ENCODE peak calls at places on chromosomes 2 and 18, in ten cellular contexts. Y is Caco-2, X is cardiac muscle cell, C is HFFc6, Z is upper lobe of left lung, J is tibial artery, W is IMR-90, K is right lobe of liver, T is lung, M is adrenal gland. H is an unnamed sample.
A peak's percentile ranks its signal among the peaks of the same experiment; 100 is the strongest.

GRCh38 chr18:26488417-26489009 is 59.8 kb downstream of the KCTD1 start:
- DNase-seq in Y (no peak), X (no peak), C (no peak), Z (no peak), J (no peak), W (no peak), K (no peak), T (no peak), M (no peak), H (no peak)

GRCh38 chr2:38791747-38792146 is 13.7 kb downstream of the GEMIN6 start:
- DNase-seq in Y (no peak), X (no peak), C (no peak), Z (no peak), J (no peak), W (no peak), K (no peak), T (no peak), M (no peak), H (no peak)

GRCh38 chr2:95551055-95551568 is 40.7 kb upstream of the TRIM43 start:
- DNase-seq in Y (no peak), X (no peak), C (no peak), Z (no peak), J (no peak), W (no peak), K (no peak), T (no peak), M (no peak), H (no peak)

GRCh38 chr2:240795916-240796510 is 24.0 kb downstream of the KIF1A start:
- DNase-seq in Y (no peak), X (no peak), C (no peak), Z (peak; percentile 53), J (no peak), W (no peak), K (peak; percentile 46), T (no peak), M (no peak), H (no peak)

GRCh38 chr2:180651596-180651995 is 328.8 kb upstream of the UBE2E3 start:
- DNase-seq in Y (no peak), X (no peak), C (no peak), Z (no peak), J (no peak), W (no peak), K (no peak), T (no peak), M (no peak), H (no peak)

GRCh38 chr18:63131106-63131943 is 188.2 kb downstream of the BCL2 start:
- DNase-seq in Y (no peak), X (peak; percentile 58), C (peak; percentile 48), Z (no peak), J (peak; percentile 69), W (peak; percentile 59), K (no peak), T (no peak), M (peak; percentile 48), H (peak; percentile 25)

GRCh38 chr2:195594248-195594647 is 62.8 kb upstream of the SLC39A10 start:
- DNase-seq in Y (no peak), X (no peak), C (no peak), Z (no peak), J (no peak), W (no peak), K (no peak), T (no peak), M (no peak), H (no peak)

GRCh38 chr2:74201196-74201595 is 2.8 kb downstream of the MTHFD2 start:
- DNase-seq in Y (no peak), X (no peak), C (no peak), Z (no peak), J (no peak), W (no peak), K (no peak), T (no peak), M (no peak), H (no peak)

GRCh38 chr2:25582079-25582830 is 91.1 kb downstream of the DTNB start:
- DNase-seq in Y (no peak), X (no peak), C (no peak), Z (no peak), J (peak; percentile 28), W (no peak), K (no peak), T (no peak), M (no peak), H (no peak)

GRCh38 chr2:10514287-10514686 is 66.2 kb upstream of the ODC1 start:
- DNase-seq in Y (no peak), X (no peak), C (no peak), Z (no peak), J (no peak), W (no peak), K (no peak), T (no peak), M (no peak), H (no peak)

GRCh38 chr2:33583194-33583938 is 15.7 kb downstream of the FAM98A start:
- DNase-seq in Y (peak; percentile 44), X (peak; percentile 50), C (peak; percentile 39), Z (no peak), J (peak; percentile 42), W (peak; percentile 52), K (no peak), T (no peak), M (no peak), H (no peak)

GRCh38 chr18:80218341-80219227 is 28.7 kb downstream of the PARD6G start:
- DNase-seq in Y (no peak), X (no peak), C (no peak), Z (peak; percentile 24), J (no peak), W (no peak), K (no peak), T (no peak), M (no peak), H (no peak)

GRCh38 chr2:85846411-85846810 is 42.4 kb downstream of the ST3GAL5 start:
- DNase-seq in Y (no peak), X (no peak), C (peak; percentile 78), Z (no peak), J (no peak), W (peak; percentile 91), K (no peak), T (no peak), M (no peak), H (no peak)

GRCh38 chr2:84781942-84782716 is 98.8 kb downstream of the TRABD2A start:
- DNase-seq in Y (no peak), X (no peak), C (no peak), Z (no peak), J (no peak), W (peak; percentile 15), K (no peak), T (peak; percentile 38), M (no peak), H (no peak)

GRCh38 chr18:62200121-62200914 is 13.3 kb downstream of the RELCH start:
- DNase-seq in Y (no peak), X (no peak), C (no peak), Z (no peak), J (no peak), W (peak; percentile 36), K (no peak), T (no peak), M (no peak), H (no peak)

DNA sequence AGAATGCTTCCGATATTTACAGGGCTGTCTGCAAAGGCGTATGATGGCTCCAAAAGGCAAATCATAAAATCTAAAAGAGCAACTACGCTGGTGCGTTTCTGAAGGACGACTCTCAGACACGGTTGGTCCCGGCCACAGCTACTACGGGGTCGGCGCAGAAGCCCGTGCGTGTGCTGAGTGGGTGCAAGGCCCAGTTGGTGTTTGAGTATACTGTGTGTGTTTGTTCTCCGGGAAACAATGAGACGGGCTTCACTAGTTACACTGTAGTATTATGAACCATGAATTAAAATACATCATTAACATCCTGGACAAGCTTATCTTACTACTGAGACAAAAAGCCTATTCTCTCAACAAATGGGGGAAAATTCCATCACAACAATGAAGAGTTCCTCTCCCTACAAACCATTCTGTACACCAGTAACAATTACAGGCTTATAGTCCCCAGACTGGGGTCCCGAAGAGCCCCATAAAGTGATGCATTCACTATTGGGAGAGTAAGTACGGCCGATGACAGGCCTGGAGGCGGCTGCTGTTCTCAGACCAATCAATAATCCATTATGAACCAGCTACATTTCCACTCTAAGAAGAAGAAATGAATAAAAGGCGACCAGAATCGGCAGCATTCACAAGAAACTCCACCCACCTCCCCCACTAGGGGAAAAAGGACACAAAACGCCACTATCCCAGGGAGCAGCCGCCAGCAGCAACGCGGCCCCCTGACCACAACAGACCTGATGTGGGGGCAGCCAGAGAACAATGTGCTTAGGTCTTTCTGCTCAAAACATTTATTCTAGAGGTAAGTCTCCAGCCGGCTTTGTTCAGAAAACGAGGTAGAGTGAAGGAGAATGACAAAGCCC is 43.3 kb downstream of the ZNF516 start:
- DNase-seq in Y (no peak), X (no peak), C (no peak), Z (peak; percentile 50), J (no peak), W (no peak), K (no peak), T (no peak), M (no peak), H (no peak)
- TF ChIP-seq CTCF in Y (no peak), X (no peak), C (peak; percentile 30), Z (no peak), J (no peak), W (no peak), K (no peak), T (no peak), M (no peak), H (no peak)

GRCh38 chr18:20966795-20967194 is 144.8 kb downstream of the ROCK1 start:
- DNase-seq in Y (no peak), X (no peak), C (no peak), Z (no peak), J (no peak), W (no peak), K (no peak), T (no peak), M (no peak), H (no peak)

GRCh38 chr18:20971886-20972267 is 139.7 kb downstream of the ROCK1 start:
- DNase-seq in Y (peak; percentile 55), X (peak; percentile 7), C (peak; percentile 47), Z (no peak), J (no peak), W (peak; percentile 19), K (no peak), T (no peak), M (no peak), H (no peak)
- TF ChIP-seq CTCF in Y (peak; percentile 52), X (peak; percentile 58), C (peak; percentile 79), Z (peak; percentile 45), J (peak; percentile 33), W (peak; percentile 50), K (peak; percentile 44), T (no peak), M (peak; percentile 54), H (peak; percentile 57)

GRCh38 chr2:100136310-100136709 is 6.1 kb downstream of the AFF3 start:
- DNase-seq in Y (no peak), X (no peak), C (no peak), Z (no peak), J (no peak), W (no peak), K (no peak), T (no peak), M (no peak), H (no peak)
- TF ChIP-seq CTCF in Y (no peak), X (no peak), C (no peak), Z (no peak), J (no peak), W (no peak), K (no peak), T (no peak), M (no peak), H (no peak)

DNA sequence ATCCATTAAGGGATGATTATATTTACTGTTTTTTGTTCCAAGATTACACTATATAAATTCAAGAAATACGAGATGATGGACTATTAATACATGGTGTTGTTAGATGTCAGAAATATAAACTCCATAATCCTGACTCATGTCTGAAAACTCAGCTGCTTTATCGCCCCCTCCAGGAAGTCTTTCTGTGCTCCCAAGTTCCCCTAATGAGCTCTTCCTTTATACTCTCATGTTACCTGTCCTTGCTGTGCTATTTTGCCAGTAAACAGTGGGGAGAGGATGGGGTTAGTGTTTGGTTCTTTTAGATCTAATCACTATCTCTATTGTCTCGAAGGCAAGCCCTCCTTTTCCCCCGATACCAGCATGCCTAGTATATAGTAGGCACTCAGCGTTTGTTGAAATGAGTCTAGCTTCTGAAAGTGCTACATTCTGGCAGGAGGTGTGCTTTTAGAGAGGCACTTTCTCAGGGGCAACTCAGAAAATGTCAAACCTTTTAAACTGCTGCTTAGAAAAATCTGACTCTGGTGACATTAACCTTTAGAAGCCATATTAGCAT is 21.4 kb upstream of the BARD1 start:
- DNase-seq in Y (peak; percentile 17), X (no peak), C (no peak), Z (no peak), J (no peak), W (peak; percentile 37), K (no peak), T (no peak), M (no peak), H (no peak)
- TF ChIP-seq CTCF in Y (no peak), X (peak; percentile 53), C (peak; percentile 69), Z (peak; percentile 14), J (no peak), W (peak; percentile 51), K (peak; percentile 33), T (no peak), M (peak; percentile 22), H (peak; percentile 34)